ENCODE peak calls at places on chromosomes 3 and 15, in four cellular contexts. K is AML-193, Y is hepatic stellate cell, N is HCEC 1CT. T is an unnamed sample.

GRCh38 chr3:177419904-177420601 is 222.8 kb upstream of the TBL1XR1 start:
- DNase-seq in K (no peak), Y (no peak), N (no peak), T (no peak)

GRCh38 chr15:85025516-85026279 is 44.0 kb downstream of the PDE8A start:
- DNase-seq in K (no peak), Y (no peak), N (no peak), T (no peak)

GRCh38 chr15:39999538-39999937 is 39.4 kb downstream of the SRP14 start:
- DNase-seq in K (no peak), Y (no peak), N (no peak), T (no peak)

GRCh38 chr3:184746131-184747120 is 34.6 kb upstream of the MAGEF1 start:
- DNase-seq in K (no peak), Y (no peak), N (no peak), T (no peak)

GRCh38 chr3:124776856-124777255 is 46.6 kb downstream of the UMPS start:
- DNase-seq in K (no peak), Y (no peak), N (no peak), T (no peak)

GRCh38 chr3:124094496-124094895 is 102.6 kb upstream of the ROPN1 start:
- DNase-seq in K (no peak), Y (no peak), N (no peak), T (no peak)

GRCh38 chr3:127671523-127672428 is 976 bp upstream of the ABTB1 start:
- DNase-seq in K (no peak), Y (peak), N (no peak), T (peak)

GRCh38 chr15:80778964-80779657 is at the start of gene CEMIP:
- DNase-seq in K (peak), Y (peak), N (peak), T (peak)

GRCh38 chr3:184970186-184970585 is 158.2 kb downstream of the VPS8 start:
- DNase-seq in K (no peak), Y (no peak), N (no peak), T (no peak)